ENCODE peak calls at places on chromosomes 12 and 14, in nine cellular contexts. H, S, T, F, A, R, K, Y and P are unnamed samples.

GRCh38 chr14:52862652-52863338 is 71.4 kb upstream of the GNPNAT1 start:
- DNase-seq in H (peak), S (peak), T (no peak), F (no peak), A (no peak), R (no peak), K (peak), Y (peak), P (peak)

GRCh38 chr14:49898485-49898884 is 5.6 kb downstream of the ARF6 start:
- DNase-seq in H (no peak), S (no peak), T (no peak), F (no peak), A (no peak), R (no peak), K (no peak), Y (no peak), P (no peak)

GRCh38 chr14:65566820-65567522 is 154.4 kb downstream of the FUT8 start:
- DNase-seq in H (no peak), S (no peak), T (no peak), F (no peak), A (no peak), R (no peak), K (peak), Y (peak), P (peak)

GRCh38 chr12:57549909-57550627 is at the start of gene KIF5A:
- DNase-seq in H (no peak), S (no peak), T (no peak), F (peak), A (peak), R (no peak), K (peak), Y (no peak), P (no peak)

GRCh38 chr14:34453226-34453625 is 8.8 kb downstream of the SPTSSA start:
- DNase-seq in H (no peak), S (no peak), T (no peak), F (no peak), A (no peak), R (no peak), K (no peak), Y (no peak), P (no peak)

GRCh38 chr12:96774501-96775256 is 132.4 kb upstream of the NEDD1 start:
- DNase-seq in H (peak), S (no peak), T (no peak), F (no peak), A (no peak), R (no peak), K (no peak), Y (peak), P (no peak)

GRCh38 chr14:34874386-34875030 is 652 bp downstream of the BAZ1A start:
- DNase-seq in H (peak), S (peak), T (no peak), F (peak), A (peak), R (peak), K (peak), Y (peak), P (peak)

GRCh38 chr14:90632868-90633267 is 183.4 kb downstream of the TTC7B start:
- DNase-seq in H (no peak), S (no peak), T (no peak), F (no peak), A (no peak), R (no peak), K (no peak), Y (no peak), P (no peak)

GRCh38 chr14:25049127-25049558 is 804 bp downstream of the STXBP6 start:
- DNase-seq in H (peak), S (peak), T (no peak), F (no peak), A (no peak), R (peak), K (no peak), Y (no peak), P (no peak)

GRCh38 chr12:10558291-10558690 is 52.6 kb downstream of the EIF2S3B start:
- DNase-seq in H (no peak), S (no peak), T (no peak), F (no peak), A (no peak), R (no peak), K (no peak), Y (no peak), P (no peak)

GRCh38 chr14:95620659-95621059 is 65.6 kb upstream of the TCL1B start:
- DNase-seq in H (no peak), S (no peak), T (no peak), F (no peak), A (no peak), R (no peak), K (no peak), Y (no peak), P (no peak)

GRCh38 chr14:37241206-37241605 is 43.5 kb downstream of the MIPOL1 start:
- DNase-seq in H (no peak), S (no peak), T (no peak), F (no peak), A (no peak), R (no peak), K (no peak), Y (peak), P (no peak)

DNA sequence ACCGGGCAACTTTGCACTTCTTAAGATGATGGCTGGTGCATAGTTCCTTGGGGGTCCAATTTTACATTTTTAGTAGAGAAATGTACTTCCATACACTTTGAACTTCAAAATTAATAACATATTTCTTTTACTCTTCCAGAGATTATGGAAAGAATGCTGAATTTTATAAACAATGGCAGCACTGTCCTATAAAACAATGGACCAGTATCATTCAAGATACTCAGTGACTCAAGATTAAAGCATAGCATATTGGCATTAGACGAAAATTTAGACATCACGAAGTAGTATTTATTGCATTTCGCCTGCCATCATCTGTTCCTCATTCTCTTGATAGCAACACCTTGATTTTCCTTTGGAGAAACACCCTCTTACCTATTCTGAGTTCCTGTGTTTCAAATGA is 118.3 kb upstream of the ATF7IP start:
- DNase-seq in H (no peak), S (no peak), T (no peak), F (no peak), A (no peak), R (no peak), K (no peak), Y (no peak), P (no peak)
- TF ChIP-seq CTCF in H (no peak), S (no peak), T (no peak), F (no peak), A (no peak), R (no peak), K (no peak), Y (no peak), P (no peak)

GRCh38 chr12:645563-646071 is 17.6 kb downstream of the NINJ2 start:
- DNase-seq in H (peak), S (peak), T (no peak), F (no peak), A (no peak), R (no peak), K (no peak), Y (no peak), P (peak)

GRCh38 chr12:646303-647038 is 16.8 kb downstream of the NINJ2 start:
- DNase-seq in H (peak), S (peak), T (no peak), F (no peak), A (no peak), R (no peak), K (no peak), Y (no peak), P (no peak)

GRCh38 chr12:647039-647712 is 16.1 kb downstream of the NINJ2 start:
- DNase-seq in H (no peak), S (no peak), T (no peak), F (no peak), A (no peak), R (no peak), K (no peak), Y (no peak), P (no peak)

GRCh38 chr12:647713-648085 is 15.5 kb downstream of the NINJ2 start:
- DNase-seq in H (no peak), S (no peak), T (no peak), F (no peak), A (no peak), R (no peak), K (no peak), Y (no peak), P (no peak)

GRCh38 chr12:650983-651382 is 12.3 kb downstream of the NINJ2 start:
- DNase-seq in H (no peak), S (peak), T (no peak), F (no peak), A (no peak), R (no peak), K (no peak), Y (no peak), P (no peak)
- TF ChIP-seq CTCF in H (no peak), S (peak), T (no peak), F (no peak), A (no peak), R (no peak), K (no peak), Y (no peak), P (no peak)

DNA sequence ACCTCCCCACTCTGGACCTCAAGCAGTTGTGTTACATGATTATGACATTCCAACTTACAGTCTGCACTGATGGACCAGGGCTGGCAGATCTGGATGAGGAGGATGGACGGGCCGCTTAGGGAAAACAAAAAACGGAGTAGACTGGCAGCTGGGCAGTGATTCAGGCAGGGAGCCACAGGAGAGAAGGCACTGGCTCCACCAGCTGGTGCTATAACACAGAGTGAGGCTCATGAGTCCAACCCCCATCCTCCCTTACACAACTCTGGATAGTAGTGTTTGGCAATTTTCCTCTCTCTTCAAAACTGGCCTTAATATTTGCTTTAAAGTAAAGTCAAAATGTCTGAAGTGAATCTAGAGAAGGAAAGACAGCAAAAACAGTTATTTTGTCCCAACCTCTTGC is 9.7 kb upstream of the RIC8B start:
- DNase-seq in H (peak), S (peak), T (no peak), F (no peak), A (no peak), R (no peak), K (no peak), Y (peak), P (peak)
- TF ChIP-seq CTCF in H (peak), S (peak), T (no peak), F (no peak), A (no peak), R (no peak), K (no peak), Y (no peak), P (no peak)

GRCh38 chr12:102021540-102022246 is 40.1 kb downstream of the WASHC3 start:
- DNase-seq in H (no peak), S (no peak), T (no peak), F (no peak), A (no peak), R (no peak), K (no peak), Y (no peak), P (no peak)
- TF ChIP-seq CTCF in H (no peak), S (no peak), T (no peak), F (no peak), A (no peak), R (no peak), K (no peak), Y (no peak), P (no peak)

GRCh38 chr12:112570096-112570495 is 151.3 kb downstream of the PTPN11 start:
- DNase-seq in H (no peak), S (no peak), T (no peak), F (no peak), A (no peak), R (no peak), K (no peak), Y (no peak), P (no peak)

GRCh38 chr12:112559784-112560183 is 141.0 kb downstream of the PTPN11 start:
- DNase-seq in H (no peak), S (peak), T (no peak), F (no peak), A (no peak), R (no peak), K (no peak), Y (no peak), P (no peak)

GRCh38 chr12:112564160-112564559 is 145.4 kb downstream of the PTPN11 start:
- DNase-seq in H (no peak), S (no peak), T (no peak), F (no peak), A (no peak), R (no peak), K (no peak), Y (no peak), P (no peak)
- TF ChIP-seq CTCF in H (no peak), S (no peak), T (no peak), F (no peak), A (no peak), R (no peak), K (no peak), Y (no peak), P (no peak)

GRCh38 chr12:129719426-129719825 is 184.4 kb downstream of the TMEM132D start:
- DNase-seq in H (no peak), S (no peak), T (no peak), F (no peak), A (no peak), R (no peak), K (no peak), Y (no peak), P (peak)
- TF ChIP-seq CTCF in H (no peak), S (no peak), T (no peak), F (no peak), A (no peak), R (no peak), K (no peak), Y (no peak), P (no peak)

DNA sequence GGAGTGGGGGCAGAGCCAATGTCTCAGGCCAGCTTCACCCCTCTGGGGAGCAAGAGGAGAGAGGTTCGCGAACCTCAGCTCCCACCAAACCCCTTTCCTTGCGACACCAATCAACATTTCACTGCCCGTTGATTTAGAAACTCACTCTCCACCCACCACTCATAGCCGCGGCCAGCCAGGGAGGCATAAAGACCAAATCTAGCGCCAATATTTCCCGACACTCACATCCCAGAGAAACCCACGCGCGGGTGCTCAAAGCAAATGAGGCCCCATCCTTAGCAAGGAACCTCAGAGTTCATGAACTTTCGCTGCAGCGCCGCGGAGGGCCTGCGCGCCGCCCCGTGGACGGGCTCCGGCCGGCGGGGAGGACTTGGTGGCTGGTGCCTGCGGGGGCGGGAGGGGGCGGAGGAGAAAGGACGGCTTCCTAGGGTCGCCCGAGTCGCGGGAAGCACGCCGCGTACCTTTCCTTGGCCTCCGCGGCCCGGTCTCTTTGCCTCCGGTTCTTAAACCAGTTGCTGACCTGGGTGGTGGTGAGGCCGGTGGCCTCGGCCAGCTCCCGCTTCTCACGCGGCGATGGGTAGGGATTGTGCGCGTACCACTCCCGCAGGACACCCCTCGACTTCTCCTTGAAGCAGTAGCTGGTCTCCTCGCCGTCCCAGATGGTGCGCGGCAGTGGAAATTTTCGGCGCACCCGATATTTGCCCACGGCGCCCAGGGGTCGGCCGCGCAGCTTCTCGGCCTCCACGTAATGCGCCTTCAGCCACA is 926 bp downstream of the SIX1 start:
- DNase-seq in H (peak), S (peak), T (no peak), F (peak), A (no peak), R (no peak), K (peak), Y (peak), P (no peak)
- TF ChIP-seq CTCF in H (no peak), S (no peak), T (no peak), F (no peak), A (no peak), R (no peak), K (peak), Y (no peak), P (no peak)

DNA sequence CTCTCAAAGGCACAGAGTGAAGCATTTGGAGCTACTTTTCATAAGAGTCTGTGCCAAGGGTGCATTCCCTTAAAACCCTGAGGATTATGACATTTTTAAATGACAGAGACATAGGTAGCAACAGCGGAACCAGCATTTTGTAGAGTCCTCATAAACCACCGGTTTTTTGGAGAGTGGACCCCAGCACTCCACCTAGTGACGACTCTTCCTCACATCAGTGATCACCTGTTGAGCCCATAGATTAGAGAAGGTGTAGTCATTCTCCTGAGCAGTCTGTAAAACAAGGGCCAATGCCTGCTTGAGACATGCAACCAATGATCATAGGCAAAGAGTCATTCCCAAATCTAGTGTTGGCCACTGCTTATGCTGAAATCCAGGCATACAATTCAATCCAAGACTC is 399.1 kb downstream of the GXYLT1 start:
- DNase-seq in H (no peak), S (no peak), T (no peak), F (no peak), A (no peak), R (no peak), K (no peak), Y (no peak), P (no peak)
- TF ChIP-seq CTCF in H (no peak), S (no peak), T (no peak), F (no peak), A (no peak), R (no peak), K (no peak), Y (no peak), P (no peak)

GRCh38 chr14:23362200-23362599 is 2.8 kb downstream of the EFS start:
- DNase-seq in H (no peak), S (no peak), T (no peak), F (no peak), A (no peak), R (no peak), K (no peak), Y (no peak), P (no peak)
- TF ChIP-seq CTCF in H (no peak), S (peak), T (no peak), F (no peak), A (no peak), R (no peak), K (no peak), Y (no peak), P (no peak)